ENCODE peak calls at places on chromosomes 1 and 21, in seven cellular contexts. N, R, J, W, V, D and C are unnamed samples.

GRCh38 chr1:234940841-234941240 is 187.8 kb downstream of the TOMM20 start:
- DNase-seq in N (no peak), R (no peak), J (no peak), W (no peak), V (no peak), D (no peak), C (no peak)

GRCh38 chr21:38787461-38788274 is 18.1 kb upstream of the ETS2 start:
- DNase-seq in N (peak), R (peak), J (peak), W (peak), V (peak), D (peak), C (peak)

GRCh38 chr1:181482521-181483083 is 715 bp upstream of the CACNA1E start:
- DNase-seq in N (peak), R (no peak), J (no peak), W (no peak), V (peak), D (no peak), C (peak)

GRCh38 chr1:211132681-211133392 is 1.1 kb downstream of the KCNH1 start:
- DNase-seq in N (no peak), R (no peak), J (no peak), W (no peak), V (no peak), D (no peak), C (no peak)

GRCh38 chr1:117570988-117571409 is 34.8 kb upstream of the TENT5C start:
- DNase-seq in N (peak), R (no peak), J (peak), W (peak), V (peak), D (no peak), C (no peak)

GRCh38 chr21:35257413-35257812 is 208.3 kb upstream of the RUNX1 start:
- DNase-seq in N (no peak), R (peak), J (no peak), W (peak), V (no peak), D (peak), C (peak)

GRCh38 chr1:5865774-5866173 is 126.5 kb downstream of the NPHP4 start:
- DNase-seq in N (peak), R (no peak), J (no peak), W (no peak), V (no peak), D (no peak), C (no peak)

GRCh38 chr1:114437812-114438211 is 73.2 kb downstream of the TRIM33 start:
- DNase-seq in N (no peak), R (no peak), J (no peak), W (no peak), V (no peak), D (no peak), C (no peak)

GRCh38 chr1:106676021-106676420 is 380.5 kb upstream of the PRMT6 start:
- DNase-seq in N (no peak), R (peak), J (no peak), W (no peak), V (no peak), D (peak), C (peak)

GRCh38 chr1:116031299-116031698 is 55.0 kb downstream of the SLC22A15 start:
- DNase-seq in N (no peak), R (no peak), J (no peak), W (no peak), V (no peak), D (no peak), C (no peak)

GRCh38 chr1:153936011-153936802 is 10.3 kb downstream of the DENND4B start:
- DNase-seq in N (no peak), R (no peak), J (no peak), W (no peak), V (peak), D (no peak), C (no peak)

GRCh38 chr21:36526104-36526503 is 46.2 kb upstream of the CLDN14 start:
- DNase-seq in N (no peak), R (no peak), J (no peak), W (no peak), V (no peak), D (no peak), C (no peak)

GRCh38 chr21:15210235-15210678 is 145.5 kb upstream of the NRIP1 start:
- DNase-seq in N (no peak), R (no peak), J (no peak), W (peak), V (peak), D (peak), C (no peak)

GRCh38 chr1:46996659-46997281 is 26.7 kb upstream of the CYP4X1 start:
- DNase-seq in N (no peak), R (no peak), J (peak), W (no peak), V (no peak), D (no peak), C (no peak)

GRCh38 chr1:199780948-199781347 is 246.6 kb upstream of the NR5A2 start:
- DNase-seq in N (no peak), R (peak), J (no peak), W (no peak), V (no peak), D (peak), C (peak)

GRCh38 chr1:244113532-244114320 is 62.6 kb downstream of the ZBTB18 start:
- DNase-seq in N (no peak), R (peak), J (no peak), W (no peak), V (no peak), D (peak), C (peak)

GRCh38 chr1:26159113-26160039 is 497 bp downstream of the FAM110D start:
- DNase-seq in N (no peak), R (no peak), J (no peak), W (no peak), V (no peak), D (no peak), C (no peak)

GRCh38 chr1:234114648-234115307 is 210.3 kb downstream of the SLC35F3 start:
- DNase-seq in N (peak), R (peak), J (peak), W (peak), V (no peak), D (peak), C (peak)

GRCh38 chr21:36735201-36735515 is 36.2 kb downstream of the SIM2 start:
- DNase-seq in N (no peak), R (no peak), J (no peak), W (no peak), V (no peak), D (no peak), C (no peak)